ENCODE peak calls at places on chromosomes 13 and 19, in nine cellular contexts. One of them, this sample, is unnamed.

GRCh38 chr13:46926856-46927625 is 30.2 kb upstream of the HTR2A start:
- DNase-seq in psoas muscle: no peak
- DNase-seq in activated CD8-positive, alpha-beta memory T cell treated with anti-CD3 and anti-CD28 coated beads, Interleukin-2, amount 10 ng/mL, durations not matched to agents 7 days and 5 days: no peak
- DNase-seq in CD8-positive, alpha-beta T cell: no peak
- DNase-seq in thoracic aorta: no peak
- DNase-seq in heart right ventricle: no peak
- DNase-seq in PC-3: no peak
- DNase-seq in stimulated activated CD8-positive, alpha-beta memory T cell treated with anti-CD3 and anti-CD28 coated beads, Interleukin-4, amount 100 ng/mL, for 1 hour: no peak
- DNase-seq in GM12865: no peak
- DNase-seq in this sample: peak

GRCh38 chr19:46385636-46386035 is 27.7 kb downstream of the CCDC8 start:
- DNase-seq in activated CD8-positive, alpha-beta memory T cell treated with anti-CD3 and anti-CD28 coated beads, Interleukin-2, amount 10 ng/mL, durations not matched to agents 7 days and 5 days: no peak
- DNase-seq in GM12865: no peak
- DNase-seq in thoracic aorta: no peak
- DNase-seq in heart right ventricle: no peak
- DNase-seq in stimulated activated CD8-positive, alpha-beta memory T cell treated with anti-CD3 and anti-CD28 coated beads, Interleukin-4, amount 100 ng/mL, for 1 hour: no peak
- DNase-seq in CD8-positive, alpha-beta T cell: no peak
- DNase-seq in PC-3: no peak
- DNase-seq in psoas muscle: no peak
- DNase-seq in this sample: no peak

GRCh38 chr19:5987077-5987818 is 9.3 kb upstream of the RANBP3 start:
- DNase-seq in thoracic aorta: no peak
- DNase-seq in GM12865: peak
- DNase-seq in activated CD8-positive, alpha-beta memory T cell treated with anti-CD3 and anti-CD28 coated beads, Interleukin-2, amount 10 ng/mL, durations not matched to agents 7 days and 5 days: peak
- DNase-seq in CD8-positive, alpha-beta T cell: peak
- DNase-seq in stimulated activated CD8-positive, alpha-beta memory T cell treated with anti-CD3 and anti-CD28 coated beads, Interleukin-4, amount 100 ng/mL, for 1 hour: peak
- DNase-seq in psoas muscle: peak
- DNase-seq in PC-3: peak
- DNase-seq in heart right ventricle: peak
- DNase-seq in this sample: peak

GRCh38 chr13:25267715-25268114 is 19.6 kb downstream of the MTMR6 start:
- DNase-seq in psoas muscle: no peak
- DNase-seq in activated CD8-positive, alpha-beta memory T cell treated with anti-CD3 and anti-CD28 coated beads, Interleukin-2, amount 10 ng/mL, durations not matched to agents 7 days and 5 days: no peak
- DNase-seq in stimulated activated CD8-positive, alpha-beta memory T cell treated with anti-CD3 and anti-CD28 coated beads, Interleukin-4, amount 100 ng/mL, for 1 hour: no peak
- DNase-seq in PC-3: peak
- DNase-seq in thoracic aorta: no peak
- DNase-seq in CD8-positive, alpha-beta T cell: no peak
- DNase-seq in GM12865: peak
- DNase-seq in heart right ventricle: no peak
- DNase-seq in this sample: peak

GRCh38 chr19:16594131-16594586 is 21.9 kb upstream of the SLC35E1 start:
- DNase-seq in PC-3: no peak
- DNase-seq in heart right ventricle: no peak
- DNase-seq in CD8-positive, alpha-beta T cell: peak
- DNase-seq in GM12865: peak
- DNase-seq in stimulated activated CD8-positive, alpha-beta memory T cell treated with anti-CD3 and anti-CD28 coated beads, Interleukin-4, amount 100 ng/mL, for 1 hour: no peak
- DNase-seq in activated CD8-positive, alpha-beta memory T cell treated with anti-CD3 and anti-CD28 coated beads, Interleukin-2, amount 10 ng/mL, durations not matched to agents 7 days and 5 days: peak
- DNase-seq in psoas muscle: no peak
- DNase-seq in thoracic aorta: no peak
- DNase-seq in this sample: no peak

GRCh38 chr13:85590231-85590931 is 208.8 kb downstream of the SLITRK6 start:
- DNase-seq in thoracic aorta: no peak
- DNase-seq in stimulated activated CD8-positive, alpha-beta memory T cell treated with anti-CD3 and anti-CD28 coated beads, Interleukin-4, amount 100 ng/mL, for 1 hour: no peak
- DNase-seq in GM12865: no peak
- DNase-seq in heart right ventricle: no peak
- DNase-seq in psoas muscle: no peak
- DNase-seq in PC-3: peak
- DNase-seq in CD8-positive, alpha-beta T cell: no peak
- DNase-seq in activated CD8-positive, alpha-beta memory T cell treated with anti-CD3 and anti-CD28 coated beads, Interleukin-2, amount 10 ng/mL, durations not matched to agents 7 days and 5 days: no peak
- DNase-seq in this sample: no peak

GRCh38 chr19:14401468-14401867 is 17.7 kb downstream of the DDX39A start:
- DNase-seq in thoracic aorta: no peak
- DNase-seq in GM12865: no peak
- DNase-seq in heart right ventricle: no peak
- DNase-seq in activated CD8-positive, alpha-beta memory T cell treated with anti-CD3 and anti-CD28 coated beads, Interleukin-2, amount 10 ng/mL, durations not matched to agents 7 days and 5 days: no peak
- DNase-seq in PC-3: no peak
- DNase-seq in psoas muscle: no peak
- DNase-seq in stimulated activated CD8-positive, alpha-beta memory T cell treated with anti-CD3 and anti-CD28 coated beads, Interleukin-4, amount 100 ng/mL, for 1 hour: no peak
- DNase-seq in CD8-positive, alpha-beta T cell: no peak
- DNase-seq in this sample: no peak

GRCh38 chr13:113802090-113802531 is 43.1 kb downstream of the TMEM255B start:
- DNase-seq in GM12865: no peak
- DNase-seq in activated CD8-positive, alpha-beta memory T cell treated with anti-CD3 and anti-CD28 coated beads, Interleukin-2, amount 10 ng/mL, durations not matched to agents 7 days and 5 days: no peak
- DNase-seq in psoas muscle: peak
- DNase-seq in thoracic aorta: no peak
- DNase-seq in PC-3: no peak
- DNase-seq in stimulated activated CD8-positive, alpha-beta memory T cell treated with anti-CD3 and anti-CD28 coated beads, Interleukin-4, amount 100 ng/mL, for 1 hour: no peak
- DNase-seq in CD8-positive, alpha-beta T cell: no peak
- DNase-seq in heart right ventricle: peak
- DNase-seq in this sample: peak

GRCh38 chr13:31538067-31539042 is 201.0 kb upstream of the RXFP2 start:
- DNase-seq in heart right ventricle: no peak
- DNase-seq in psoas muscle: no peak
- DNase-seq in PC-3: peak
- DNase-seq in thoracic aorta: no peak
- DNase-seq in stimulated activated CD8-positive, alpha-beta memory T cell treated with anti-CD3 and anti-CD28 coated beads, Interleukin-4, amount 100 ng/mL, for 1 hour: no peak
- DNase-seq in GM12865: no peak
- DNase-seq in activated CD8-positive, alpha-beta memory T cell treated with anti-CD3 and anti-CD28 coated beads, Interleukin-2, amount 10 ng/mL, durations not matched to agents 7 days and 5 days: no peak
- DNase-seq in CD8-positive, alpha-beta T cell: no peak
- DNase-seq in this sample: peak

GRCh38 chr19:46410205-46411087 is 2.9 kb downstream of the CCDC8 start:
- DNase-seq in thoracic aorta: no peak
- DNase-seq in PC-3: no peak
- DNase-seq in GM12865: no peak
- DNase-seq in CD8-positive, alpha-beta T cell: no peak
- DNase-seq in psoas muscle: no peak
- DNase-seq in heart right ventricle: no peak
- DNase-seq in activated CD8-positive, alpha-beta memory T cell treated with anti-CD3 and anti-CD28 coated beads, Interleukin-2, amount 10 ng/mL, durations not matched to agents 7 days and 5 days: no peak
- DNase-seq in stimulated activated CD8-positive, alpha-beta memory T cell treated with anti-CD3 and anti-CD28 coated beads, Interleukin-4, amount 100 ng/mL, for 1 hour: no peak
- DNase-seq in this sample: no peak

GRCh38 chr19:13260883-13261653 is 110.9 kb downstream of the IER2 start:
- DNase-seq in activated CD8-positive, alpha-beta memory T cell treated with anti-CD3 and anti-CD28 coated beads, Interleukin-2, amount 10 ng/mL, durations not matched to agents 7 days and 5 days: peak
- DNase-seq in GM12865: peak
- DNase-seq in CD8-positive, alpha-beta T cell: no peak
- DNase-seq in stimulated activated CD8-positive, alpha-beta memory T cell treated with anti-CD3 and anti-CD28 coated beads, Interleukin-4, amount 100 ng/mL, for 1 hour: no peak
- DNase-seq in heart right ventricle: no peak
- DNase-seq in psoas muscle: no peak
- DNase-seq in thoracic aorta: no peak
- DNase-seq in PC-3: peak
- DNase-seq in this sample: peak

GRCh38 chr13:67557642-67558241 is 327.6 kb upstream of the PCDH9 start:
- DNase-seq in activated CD8-positive, alpha-beta memory T cell treated with anti-CD3 and anti-CD28 coated beads, Interleukin-2, amount 10 ng/mL, durations not matched to agents 7 days and 5 days: no peak
- DNase-seq in CD8-positive, alpha-beta T cell: no peak
- DNase-seq in psoas muscle: no peak
- DNase-seq in stimulated activated CD8-positive, alpha-beta memory T cell treated with anti-CD3 and anti-CD28 coated beads, Interleukin-4, amount 100 ng/mL, for 1 hour: no peak
- DNase-seq in PC-3: no peak
- DNase-seq in heart right ventricle: no peak
- DNase-seq in thoracic aorta: no peak
- DNase-seq in GM12865: no peak
- DNase-seq in this sample: no peak

GRCh38 chr13:32989331-32989730 is 26.9 kb upstream of the KL start:
- DNase-seq in CD8-positive, alpha-beta T cell: no peak
- DNase-seq in stimulated activated CD8-positive, alpha-beta memory T cell treated with anti-CD3 and anti-CD28 coated beads, Interleukin-4, amount 100 ng/mL, for 1 hour: no peak
- DNase-seq in thoracic aorta: no peak
- DNase-seq in GM12865: no peak
- DNase-seq in activated CD8-positive, alpha-beta memory T cell treated with anti-CD3 and anti-CD28 coated beads, Interleukin-2, amount 10 ng/mL, durations not matched to agents 7 days and 5 days: no peak
- DNase-seq in heart right ventricle: no peak
- DNase-seq in PC-3: no peak
- DNase-seq in psoas muscle: no peak
- DNase-seq in this sample: no peak

GRCh38 chr19:5891938-5892771 is 11.4 kb downstream of the NDUFA11 start:
- DNase-seq in heart right ventricle: no peak
- DNase-seq in stimulated activated CD8-positive, alpha-beta memory T cell treated with anti-CD3 and anti-CD28 coated beads, Interleukin-4, amount 100 ng/mL, for 1 hour: no peak
- DNase-seq in GM12865: no peak
- DNase-seq in PC-3: peak
- DNase-seq in thoracic aorta: no peak
- DNase-seq in psoas muscle: no peak
- DNase-seq in CD8-positive, alpha-beta T cell: no peak
- DNase-seq in activated CD8-positive, alpha-beta memory T cell treated with anti-CD3 and anti-CD28 coated beads, Interleukin-2, amount 10 ng/mL, durations not matched to agents 7 days and 5 days: no peak
- DNase-seq in this sample: peak

GRCh38 chr13:41463823-41464602 is 6.7 kb downstream of the RGCC start:
- DNase-seq in GM12865: peak
- DNase-seq in PC-3: no peak
- DNase-seq in stimulated activated CD8-positive, alpha-beta memory T cell treated with anti-CD3 and anti-CD28 coated beads, Interleukin-4, amount 100 ng/mL, for 1 hour: no peak
- DNase-seq in thoracic aorta: no peak
- DNase-seq in psoas muscle: no peak
- DNase-seq in activated CD8-positive, alpha-beta memory T cell treated with anti-CD3 and anti-CD28 coated beads, Interleukin-2, amount 10 ng/mL, durations not matched to agents 7 days and 5 days: peak
- DNase-seq in CD8-positive, alpha-beta T cell: no peak
- DNase-seq in heart right ventricle: no peak
- DNase-seq in this sample: no peak

GRCh38 chr19:28345811-28346210 is 867.1 kb downstream of the UQCRFS1 start:
- DNase-seq in thoracic aorta: no peak
- DNase-seq in CD8-positive, alpha-beta T cell: no peak
- DNase-seq in GM12865: no peak
- DNase-seq in PC-3: no peak
- DNase-seq in psoas muscle: no peak
- DNase-seq in activated CD8-positive, alpha-beta memory T cell treated with anti-CD3 and anti-CD28 coated beads, Interleukin-2, amount 10 ng/mL, durations not matched to agents 7 days and 5 days: no peak
- DNase-seq in heart right ventricle: no peak
- DNase-seq in stimulated activated CD8-positive, alpha-beta memory T cell treated with anti-CD3 and anti-CD28 coated beads, Interleukin-4, amount 100 ng/mL, for 1 hour: no peak
- DNase-seq in this sample: no peak

GRCh38 chr19:574658-575526 is 2.5 kb downstream of the BSG start:
- DNase-seq in thoracic aorta: no peak
- DNase-seq in GM12865: peak
- DNase-seq in activated CD8-positive, alpha-beta memory T cell treated with anti-CD3 and anti-CD28 coated beads, Interleukin-2, amount 10 ng/mL, durations not matched to agents 7 days and 5 days: no peak
- DNase-seq in stimulated activated CD8-positive, alpha-beta memory T cell treated with anti-CD3 and anti-CD28 coated beads, Interleukin-4, amount 100 ng/mL, for 1 hour: no peak
- DNase-seq in CD8-positive, alpha-beta T cell: no peak
- DNase-seq in psoas muscle: no peak
- DNase-seq in heart right ventricle: peak
- DNase-seq in PC-3: peak
- DNase-seq in this sample: peak

GRCh38 chr19:292951-293350 is 1.7 kb upstream of the PLPP2 start:
- DNase-seq in GM12865: no peak
- DNase-seq in thoracic aorta: no peak
- DNase-seq in activated CD8-positive, alpha-beta memory T cell treated with anti-CD3 and anti-CD28 coated beads, Interleukin-2, amount 10 ng/mL, durations not matched to agents 7 days and 5 days: no peak
- DNase-seq in PC-3: no peak
- DNase-seq in CD8-positive, alpha-beta T cell: no peak
- DNase-seq in heart right ventricle: no peak
- DNase-seq in psoas muscle: peak
- DNase-seq in stimulated activated CD8-positive, alpha-beta memory T cell treated with anti-CD3 and anti-CD28 coated beads, Interleukin-4, amount 100 ng/mL, for 1 hour: no peak
- DNase-seq in this sample: no peak

GRCh38 chr19:3916033-3916432 is 16.8 kb upstream of the NMRK2 start:
- DNase-seq in stimulated activated CD8-positive, alpha-beta memory T cell treated with anti-CD3 and anti-CD28 coated beads, Interleukin-4, amount 100 ng/mL, for 1 hour: no peak
- DNase-seq in psoas muscle: no peak
- DNase-seq in thoracic aorta: no peak
- DNase-seq in CD8-positive, alpha-beta T cell: no peak
- DNase-seq in PC-3: no peak
- DNase-seq in GM12865: no peak
- DNase-seq in heart right ventricle: no peak
- DNase-seq in activated CD8-positive, alpha-beta memory T cell treated with anti-CD3 and anti-CD28 coated beads, Interleukin-2, amount 10 ng/mL, durations not matched to agents 7 days and 5 days: no peak
- DNase-seq in this sample: no peak

GRCh38 chr13:65342938-65343337 is 1887.2 kb downstream of the PCDH9 start:
- DNase-seq in stimulated activated CD8-positive, alpha-beta memory T cell treated with anti-CD3 and anti-CD28 coated beads, Interleukin-4, amount 100 ng/mL, for 1 hour: no peak
- DNase-seq in PC-3: no peak
- DNase-seq in CD8-positive, alpha-beta T cell: no peak
- DNase-seq in heart right ventricle: no peak
- DNase-seq in psoas muscle: no peak
- DNase-seq in thoracic aorta: no peak
- DNase-seq in GM12865: no peak
- DNase-seq in activated CD8-positive, alpha-beta memory T cell treated with anti-CD3 and anti-CD28 coated beads, Interleukin-2, amount 10 ng/mL, durations not matched to agents 7 days and 5 days: no peak
- DNase-seq in this sample: no peak

GRCh38 chr13:22114630-22115311 is 443.9 kb downstream of the FGF9 start:
- DNase-seq in PC-3: no peak
- DNase-seq in thoracic aorta: no peak
- DNase-seq in activated CD8-positive, alpha-beta memory T cell treated with anti-CD3 and anti-CD28 coated beads, Interleukin-2, amount 10 ng/mL, durations not matched to agents 7 days and 5 days: peak
- DNase-seq in psoas muscle: no peak
- DNase-seq in CD8-positive, alpha-beta T cell: peak
- DNase-seq in heart right ventricle: no peak
- DNase-seq in stimulated activated CD8-positive, alpha-beta memory T cell treated with anti-CD3 and anti-CD28 coated beads, Interleukin-4, amount 100 ng/mL, for 1 hour: peak
- DNase-seq in GM12865: peak
- DNase-seq in this sample: no peak

GRCh38 chr19:29817316-29817715 is 5.5 kb downstream of the CCNE1 start:
- DNase-seq in psoas muscle: no peak
- DNase-seq in heart right ventricle: no peak
- DNase-seq in activated CD8-positive, alpha-beta memory T cell treated with anti-CD3 and anti-CD28 coated beads, Interleukin-2, amount 10 ng/mL, durations not matched to agents 7 days and 5 days: no peak
- DNase-seq in CD8-positive, alpha-beta T cell: no peak
- DNase-seq in thoracic aorta: no peak
- DNase-seq in stimulated activated CD8-positive, alpha-beta memory T cell treated with anti-CD3 and anti-CD28 coated beads, Interleukin-4, amount 100 ng/mL, for 1 hour: no peak
- DNase-seq in GM12865: no peak
- DNase-seq in PC-3: no peak
- DNase-seq in this sample: no peak

GRCh38 chr13:94061316-94061715 is 418.2 kb downstream of the DCT start:
- DNase-seq in heart right ventricle: no peak
- DNase-seq in GM12865: no peak
- DNase-seq in stimulated activated CD8-positive, alpha-beta memory T cell treated with anti-CD3 and anti-CD28 coated beads, Interleukin-4, amount 100 ng/mL, for 1 hour: no peak
- DNase-seq in thoracic aorta: no peak
- DNase-seq in psoas muscle: no peak
- DNase-seq in PC-3: no peak
- DNase-seq in CD8-positive, alpha-beta T cell: no peak
- DNase-seq in activated CD8-positive, alpha-beta memory T cell treated with anti-CD3 and anti-CD28 coated beads, Interleukin-2, amount 10 ng/mL, durations not matched to agents 7 days and 5 days: no peak
- DNase-seq in this sample: peak

GRCh38 chr19:6138066-6138465 is 2.6 kb downstream of the ACSBG2 start:
- DNase-seq in CD8-positive, alpha-beta T cell: no peak
- DNase-seq in PC-3: no peak
- DNase-seq in GM12865: peak
- DNase-seq in thoracic aorta: no peak
- DNase-seq in psoas muscle: no peak
- DNase-seq in heart right ventricle: no peak
- DNase-seq in activated CD8-positive, alpha-beta memory T cell treated with anti-CD3 and anti-CD28 coated beads, Interleukin-2, amount 10 ng/mL, durations not matched to agents 7 days and 5 days: no peak
- DNase-seq in stimulated activated CD8-positive, alpha-beta memory T cell treated with anti-CD3 and anti-CD28 coated beads, Interleukin-4, amount 100 ng/mL, for 1 hour: no peak
- DNase-seq in this sample: peak

GRCh38 chr19:16435999-16436650 is 35.6 kb downstream of the EPS15L1 start:
- DNase-seq in thoracic aorta: no peak
- DNase-seq in heart right ventricle: no peak
- DNase-seq in GM12865: peak
- DNase-seq in psoas muscle: no peak
- DNase-seq in CD8-positive, alpha-beta T cell: no peak
- DNase-seq in stimulated activated CD8-positive, alpha-beta memory T cell treated with anti-CD3 and anti-CD28 coated beads, Interleukin-4, amount 100 ng/mL, for 1 hour: no peak
- DNase-seq in activated CD8-positive, alpha-beta memory T cell treated with anti-CD3 and anti-CD28 coated beads, Interleukin-2, amount 10 ng/mL, durations not matched to agents 7 days and 5 days: no peak
- DNase-seq in PC-3: no peak
- DNase-seq in this sample: no peak

GRCh38 chr13:98176777-98177608 is at the start of gene RNF113B:
- DNase-seq in activated CD8-positive, alpha-beta memory T cell treated with anti-CD3 and anti-CD28 coated beads, Interleukin-2, amount 10 ng/mL, durations not matched to agents 7 days and 5 days: no peak
- DNase-seq in psoas muscle: no peak
- DNase-seq in PC-3: no peak
- DNase-seq in stimulated activated CD8-positive, alpha-beta memory T cell treated with anti-CD3 and anti-CD28 coated beads, Interleukin-4, amount 100 ng/mL, for 1 hour: no peak
- DNase-seq in CD8-positive, alpha-beta T cell: no peak
- DNase-seq in thoracic aorta: no peak
- DNase-seq in heart right ventricle: no peak
- DNase-seq in GM12865: no peak
- DNase-seq in this sample: no peak

GRCh38 chr13:53782400-53783030 is 753.9 kb downstream of the OLFM4 start:
- DNase-seq in stimulated activated CD8-positive, alpha-beta memory T cell treated with anti-CD3 and anti-CD28 coated beads, Interleukin-4, amount 100 ng/mL, for 1 hour: no peak
- DNase-seq in CD8-positive, alpha-beta T cell: no peak
- DNase-seq in activated CD8-positive, alpha-beta memory T cell treated with anti-CD3 and anti-CD28 coated beads, Interleukin-2, amount 10 ng/mL, durations not matched to agents 7 days and 5 days: no peak
- DNase-seq in thoracic aorta: no peak
- DNase-seq in heart right ventricle: peak
- DNase-seq in PC-3: peak
- DNase-seq in GM12865: peak
- DNase-seq in psoas muscle: no peak
- DNase-seq in this sample: peak

GRCh38 chr13:51269039-51269438 is 46.8 kb downstream of the FAM124A start:
- DNase-seq in psoas muscle: no peak
- DNase-seq in CD8-positive, alpha-beta T cell: no peak
- DNase-seq in GM12865: no peak
- DNase-seq in stimulated activated CD8-positive, alpha-beta memory T cell treated with anti-CD3 and anti-CD28 coated beads, Interleukin-4, amount 100 ng/mL, for 1 hour: no peak
- DNase-seq in heart right ventricle: no peak
- DNase-seq in activated CD8-positive, alpha-beta memory T cell treated with anti-CD3 and anti-CD28 coated beads, Interleukin-2, amount 10 ng/mL, durations not matched to agents 7 days and 5 days: no peak
- DNase-seq in thoracic aorta: no peak
- DNase-seq in PC-3: no peak
- DNase-seq in this sample: peak

GRCh38 chr19:12325690-12326089 is 7.7 kb downstream of the ZNF563 start:
- DNase-seq in psoas muscle: no peak
- DNase-seq in CD8-positive, alpha-beta T cell: no peak
- DNase-seq in thoracic aorta: no peak
- DNase-seq in stimulated activated CD8-positive, alpha-beta memory T cell treated with anti-CD3 and anti-CD28 coated beads, Interleukin-4, amount 100 ng/mL, for 1 hour: no peak
- DNase-seq in heart right ventricle: no peak
- DNase-seq in PC-3: no peak
- DNase-seq in activated CD8-positive, alpha-beta memory T cell treated with anti-CD3 and anti-CD28 coated beads, Interleukin-2, amount 10 ng/mL, durations not matched to agents 7 days and 5 days: no peak
- DNase-seq in GM12865: no peak
- DNase-seq in this sample: no peak

GRCh38 chr19:33192010-33192409 is 2.1 kb upstream of the LRP3 start:
- DNase-seq in stimulated activated CD8-positive, alpha-beta memory T cell treated with anti-CD3 and anti-CD28 coated beads, Interleukin-4, amount 100 ng/mL, for 1 hour: no peak
- DNase-seq in heart right ventricle: no peak
- DNase-seq in psoas muscle: peak
- DNase-seq in thoracic aorta: no peak
- DNase-seq in activated CD8-positive, alpha-beta memory T cell treated with anti-CD3 and anti-CD28 coated beads, Interleukin-2, amount 10 ng/mL, durations not matched to agents 7 days and 5 days: no peak
- DNase-seq in CD8-positive, alpha-beta T cell: no peak
- DNase-seq in PC-3: no peak
- DNase-seq in GM12865: no peak
- DNase-seq in this sample: no peak